ENCODE peak calls at places on chromosomes 2 and 18, in four cellular contexts. N, J, Q and P are unnamed samples.

GRCh38 chr2:25041307-25041927 is 459 bp upstream of the EFR3B start:
- DNase-seq in N (peak), J (peak), Q (no peak), P (peak)

GRCh38 chr2:133379159-133379558 is 189.1 kb downstream of the NCKAP5 start:
- DNase-seq in N (no peak), J (no peak), Q (no peak), P (no peak)

GRCh38 chr2:222869252-222869560 is 8.4 kb downstream of the ACSL3 start:
- DNase-seq in N (no peak), J (no peak), Q (peak), P (peak)

GRCh38 chr2:203759692-203760365 is 53.4 kb downstream of the CD28 start:
- DNase-seq in N (peak), J (no peak), Q (no peak), P (no peak)

GRCh38 chr18:35582310-35582682 is 756 bp downstream of the GALNT1 start:
- DNase-seq in N (no peak), J (peak), Q (peak), P (peak)

GRCh38 chr2:3124921-3125760 is 252.5 kb downstream of the EIPR1 start:
- DNase-seq in N (no peak), J (no peak), Q (no peak), P (no peak)

GRCh38 chr18:21100141-21100540 is 11.5 kb downstream of the ROCK1 start:
- DNase-seq in N (no peak), J (no peak), Q (no peak), P (no peak)

GRCh38 chr2:58553937-58554336 is 312.8 kb upstream of the FANCL start:
- DNase-seq in N (no peak), J (no peak), Q (peak), P (no peak)

GRCh38 chr2:230161180-230161579 is 58.6 kb downstream of the SP110 start:
- DNase-seq in N (no peak), J (no peak), Q (peak), P (no peak)

GRCh38 chr2:85409719-85410583 is at the start of gene CAPG:
- DNase-seq in N (peak), J (peak), Q (peak), P (peak)

GRCh38 chr18:74360852-74361640 is 45.4 kb downstream of the C18orf63 start:
- DNase-seq in N (no peak), J (no peak), Q (no peak), P (peak)

GRCh38 chr2:52695731-52696130 is 1071.9 kb upstream of the CHAC2 start:
- DNase-seq in N (no peak), J (no peak), Q (no peak), P (no peak)

GRCh38 chr2:215658635-215659305 is 222.9 kb upstream of the FN1 start:
- DNase-seq in N (no peak), J (no peak), Q (no peak), P (no peak)

GRCh38 chr2:217026161-217026560 is 166.3 kb upstream of the TNP1 start:
- DNase-seq in N (no peak), J (no peak), Q (no peak), P (no peak)

GRCh38 chr18:27843783-27844415 is 333.0 kb downstream of the CDH2 start:
- DNase-seq in N (no peak), J (no peak), Q (no peak), P (no peak)